ENCODE peak calls at places on chromosomes 2 and 18, in nine cellular contexts. U is body of pancreas, V is ovary, I is tibial nerve, O is spleen, N is stomach, M is Peyer's patch, F is adrenal gland, T is IMR-90. K is an unnamed sample.

GRCh38 chr2:165401285-165401852 is 68.1 kb upstream of the CSRNP3 start:
- DNase-seq in U (peak; percentile 9), V (no peak), I (peak; percentile 57), O (no peak), N (no peak), M (no peak), F (no peak), T (peak; percentile 79), K (no peak)

GRCh38 chr18:25830787-25831186 is 259.6 kb downstream of the SS18 start:
- DNase-seq in U (no peak), V (peak; percentile 59), I (peak; percentile 32), O (no peak), N (peak; percentile 34), M (no peak), F (peak; percentile 88), T (peak; percentile 82), K (no peak)

GRCh38 chr18:12645751-12646203 is 12.1 kb downstream of the SPIRE1 start:
- DNase-seq in U (peak; percentile 13), V (no peak), I (no peak), O (no peak), N (peak; percentile 36), M (no peak), F (peak; percentile 71), T (peak; percentile 52), K (no peak)

GRCh38 chr2:101843048-101843447 is 145.5 kb downstream of the MAP4K4 start:
- DNase-seq in U (no peak), V (peak; percentile 57), I (peak; percentile 36), O (no peak), N (no peak), M (no peak), F (no peak), T (no peak), K (no peak)

GRCh38 chr2:17635007-17635406 is 94.5 kb downstream of the VSNL1 start:
- DNase-seq in U (no peak), V (no peak), I (no peak), O (no peak), N (no peak), M (no peak), F (peak; percentile 49), T (no peak), K (no peak)

GRCh38 chr2:7516447-7517121 is 599.4 kb downstream of the RNF144A start:
- DNase-seq in U (no peak), V (no peak), I (no peak), O (no peak), N (no peak), M (no peak), F (no peak), T (no peak), K (no peak)

GRCh38 chr2:164504253-164504652 is 117.0 kb downstream of the GRB14 start:
- DNase-seq in U (peak; percentile 36), V (no peak), I (no peak), O (no peak), N (no peak), M (no peak), F (no peak), T (no peak), K (no peak)

GRCh38 chr2:212595036-212595654 is 56.5 kb upstream of the ERBB4 start:
- DNase-seq in U (no peak), V (no peak), I (no peak), O (no peak), N (no peak), M (no peak), F (no peak), T (peak; percentile 46), K (no peak)

GRCh38 chr2:206296128-206296527 is 21.7 kb downstream of the ZDBF2 start:
- DNase-seq in U (no peak), V (no peak), I (no peak), O (no peak), N (no peak), M (no peak), F (no peak), T (peak; percentile 17), K (no peak)

GRCh38 chr2:181944164-181944913 is 41.3 kb upstream of the PPP1R1C start:
- DNase-seq in U (no peak), V (no peak), I (no peak), O (no peak), N (no peak), M (no peak), F (no peak), T (no peak), K (no peak)

GRCh38 chr2:49770919-49771318 is 616.6 kb upstream of the FSHR start:
- DNase-seq in U (peak; percentile 77), V (no peak), I (no peak), O (no peak), N (peak; percentile 66), M (no peak), F (peak; percentile 63), T (no peak), K (peak; percentile 8)

GRCh38 chr2:8298783-8299182 is 383.1 kb upstream of the ID2 start:
- DNase-seq in U (no peak), V (no peak), I (peak; percentile 63), O (no peak), N (no peak), M (peak; percentile 20), F (peak; percentile 72), T (no peak), K (no peak)

GRCh38 chr2:235709124-235709813 is 215.4 kb downstream of the AGAP1 start:
- DNase-seq in U (no peak), V (no peak), I (no peak), O (no peak), N (peak; percentile 77), M (no peak), F (no peak), T (peak; percentile 29), K (peak; percentile 78)

GRCh38 chr2:101991731-101992145 is at the start of gene IL1R2:
- DNase-seq in U (peak; percentile 43), V (no peak), I (no peak), O (peak; percentile 92), N (peak; percentile 49), M (peak; percentile 25), F (peak; percentile 69), T (no peak), K (no peak)

GRCh38 chr2:96734899-96735585 is 4.8 kb downstream of the LMAN2L start:
- DNase-seq in U (no peak), V (peak; percentile 58), I (no peak), O (no peak), N (no peak), M (no peak), F (no peak), T (peak; percentile 12), K (no peak)

DNA sequence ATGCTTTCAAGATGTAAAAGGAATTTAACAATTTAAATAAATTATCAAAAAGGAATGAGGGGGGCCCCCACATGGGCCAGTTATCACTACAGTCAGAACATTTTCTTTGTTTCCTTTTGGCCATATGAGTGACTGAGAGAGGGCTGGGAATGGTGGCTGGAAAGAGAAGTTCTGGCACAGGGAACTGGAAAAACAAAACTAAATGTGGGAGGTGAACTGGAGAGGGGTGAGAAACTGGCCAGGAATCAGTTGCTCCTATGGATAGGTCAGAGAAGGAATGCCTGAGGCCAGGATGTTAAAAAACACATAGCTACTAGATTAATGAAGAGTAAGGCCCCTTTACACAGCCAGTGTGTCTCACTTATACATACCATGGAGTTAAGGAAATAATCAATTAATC is 121.0 kb downstream of the RBMS1 start:
- DNase-seq in U (no peak), V (no peak), I (no peak), O (no peak), N (no peak), M (no peak), F (no peak), T (peak; percentile 77), K (no peak)
- TF ChIP-seq POLR2A in U (no peak), V (no peak), I (no peak), O (no peak), N (no peak), M (no peak), F (no peak), T (no peak), K (no peak)

GRCh38 chr2:110678457-110679336 is 834 bp upstream of the BUB1 start:
- DNase-seq in U (peak; percentile 32), V (peak; percentile 58), I (peak; percentile 8), O (peak; percentile 83), N (peak; percentile 27), M (peak; percentile 42), F (peak; percentile 58), T (peak; percentile 17), K (peak; percentile 11)
- TF ChIP-seq POLR2A in U (no peak), V (no peak), I (no peak), O (no peak), N (no peak), M (no peak), F (no peak), T (no peak), K (no peak)

GRCh38 chr2:240191001-240191400 is 50.5 kb upstream of the OTOS start:
- DNase-seq in U (peak; percentile 1), V (peak; percentile 27), I (no peak), O (peak; percentile 35), N (no peak), M (no peak), F (no peak), T (no peak), K (no peak)
- TF ChIP-seq POLR2A in U (no peak), V (no peak), I (no peak), O (no peak), N (no peak), M (no peak), F (no peak), T (no peak), K (no peak)

GRCh38 chr2:54572636-54573531 is 116.8 kb downstream of the SPTBN1 start:
- DNase-seq in U (no peak), V (no peak), I (no peak), O (no peak), N (no peak), M (no peak), F (no peak), T (peak; percentile 91), K (no peak)

GRCh38 chr2:54574860-54575247 is 118.7 kb downstream of the SPTBN1 start:
- DNase-seq in U (no peak), V (no peak), I (no peak), O (no peak), N (no peak), M (no peak), F (no peak), T (no peak), K (no peak)

GRCh38 chr2:54575379-54575888 is 119.3 kb downstream of the SPTBN1 start:
- DNase-seq in U (no peak), V (no peak), I (no peak), O (no peak), N (no peak), M (no peak), F (no peak), T (peak; percentile 49), K (no peak)

GRCh38 chr2:54573532-54573915 is 117.4 kb downstream of the SPTBN1 start:
- DNase-seq in U (no peak), V (no peak), I (no peak), O (no peak), N (no peak), M (no peak), F (no peak), T (no peak), K (no peak)

DNA sequence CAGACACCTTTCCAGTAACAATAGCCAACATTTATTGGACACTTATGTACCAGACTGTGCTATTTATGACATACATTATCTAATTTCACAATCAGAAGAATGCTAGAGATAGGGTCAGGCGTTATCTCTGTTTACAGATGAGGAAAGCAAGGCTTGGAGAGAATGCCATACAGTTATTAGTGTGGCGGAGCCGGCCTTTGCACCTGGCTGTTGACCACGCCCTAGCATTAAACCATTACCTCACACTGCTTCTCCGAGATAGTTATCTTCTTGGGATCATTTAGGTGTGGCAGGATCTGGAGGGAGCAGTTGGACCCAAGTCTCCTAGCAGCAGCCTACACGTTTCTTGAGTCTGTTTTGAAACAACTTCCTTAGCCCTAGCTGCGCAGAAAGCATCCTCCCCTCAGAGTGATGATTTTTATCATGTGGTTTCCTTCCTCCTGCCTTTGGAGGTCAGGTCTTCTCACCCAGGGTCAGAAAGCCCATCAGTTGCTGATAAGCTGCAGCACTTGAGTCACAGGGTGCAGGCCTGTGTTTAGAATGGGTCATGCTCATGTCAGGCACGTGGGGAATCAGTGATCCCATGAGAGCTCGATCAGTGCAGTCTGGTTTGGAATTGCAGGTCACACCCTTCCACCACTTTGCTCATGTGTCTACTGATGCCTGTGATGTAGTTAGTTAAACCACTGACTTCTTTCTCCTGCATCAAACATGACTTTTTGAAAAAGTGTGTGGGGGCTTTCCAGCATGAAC is 118.2 kb downstream of the SPTBN1 start:
- DNase-seq in U (no peak), V (no peak), I (no peak), O (no peak), N (peak; percentile 47), M (peak; percentile 53), F (peak; percentile 86), T (peak; percentile 60), K (no peak)
- TF ChIP-seq POLR2A in U (no peak), V (no peak), I (no peak), O (no peak), N (no peak), M (no peak), F (peak; percentile 61), T (no peak), K (no peak)

K was measured in H54.